ENCODE peak calls at places on chromosomes 7 and 10, in five cellular contexts. B is NB4, Z is cardiac muscle cell, C is AG09319, H is body of pancreas. Q is an unnamed sample.

GRCh38 chr7:9029671-9030070 is 596.3 kb downstream of the NXPH1 start:
- DNase-seq in B (no peak), Z (no peak), C (no peak), H (no peak), Q (no peak)

GRCh38 chr10:48464871-48465736 is 139.8 kb downstream of the ARHGAP22 start:
- DNase-seq in B (no peak), Z (no peak), C (no peak), H (no peak), Q (no peak)

GRCh38 chr7:143503261-143503660 is 25.6 kb downstream of the TAS2R41 start:
- DNase-seq in B (no peak), Z (no peak), C (no peak), H (no peak), Q (no peak)

GRCh38 chr7:22443370-22444180 is 56.4 kb downstream of the STEAP1B start:
- DNase-seq in B (no peak), Z (no peak), C (no peak), H (no peak), Q (no peak)

GRCh38 chr7:155136619-155137243 is 66.6 kb downstream of the HTR5A start:
- DNase-seq in B (no peak), Z (no peak), C (no peak), H (no peak), Q (no peak)

GRCh38 chr7:158054611-158055010 is 533.0 kb downstream of the PTPRN2 start:
- DNase-seq in B (no peak), Z (no peak), C (no peak), H (no peak), Q (no peak)

GRCh38 chr7:108570146-108570755 is 577 bp downstream of the DNAJB9 start:
- DNase-seq in B (peak; percentile 82), Z (peak; percentile 57), C (no peak), H (peak; percentile 67), Q (peak; percentile 34)

GRCh38 chr10:74189999-74190421 is 39.0 kb downstream of the ADK start:
- DNase-seq in B (peak; percentile 88), Z (no peak), C (peak; percentile 89), H (no peak), Q (no peak)

GRCh38 chr10:98425511-98426352 is 10.8 kb upstream of the PYROXD2 start:
- DNase-seq in B (peak; percentile 72), Z (peak; percentile 69), C (no peak), H (peak; percentile 52), Q (peak; percentile 67)

GRCh38 chr10:97798958-97799565 is 27.3 kb upstream of the SFRP5 start:
- DNase-seq in B (no peak), Z (no peak), C (no peak), H (no peak), Q (no peak)

GRCh38 chr7:3020416-3020815 is 23.3 kb downstream of the CARD11 start:
- DNase-seq in B (no peak), Z (no peak), C (no peak), H (no peak), Q (no peak)

GRCh38 chr10:121732676-121733445 is 134.6 kb upstream of the FGFR2 start:
- DNase-seq in B (no peak), Z (no peak), C (no peak), H (no peak), Q (no peak)

GRCh38 chr10:24665001-24665400 is 58.7 kb downstream of the ARHGAP21 start:
- DNase-seq in B (no peak), Z (no peak), C (no peak), H (no peak), Q (no peak)

GRCh38 chr10:67697646-67698245 is 1.8 kb upstream of the CTNNA3 start:
- DNase-seq in B (peak; percentile 54), Z (peak; percentile 66), C (peak; percentile 7), H (no peak), Q (peak; percentile 4)

GRCh38 chr7:84790873-84791272 is 396.0 kb downstream of the SEMA3D start:
- DNase-seq in B (peak; percentile 8), Z (no peak), C (peak; percentile 53), H (no peak), Q (no peak)

GRCh38 chr10:89122431-89123066 is 84.6 kb downstream of the CH25H start:
- DNase-seq in B (peak; percentile 36), Z (no peak), C (no peak), H (no peak), Q (no peak)

GRCh38 chr10:24596531-24596930 is 127.2 kb downstream of the ARHGAP21 start:
- DNase-seq in B (no peak), Z (no peak), C (no peak), H (no peak), Q (no peak)

GRCh38 chr10:112875474-112876267 is 74.4 kb upstream of the TCF7L2 start:
- DNase-seq in B (peak; percentile 40), Z (no peak), C (peak; percentile 36), H (no peak), Q (no peak)

GRCh38 chr10:118958559-118958958 is 71.0 kb upstream of the NANOS1 start:
- DNase-seq in B (no peak), Z (no peak), C (no peak), H (no peak), Q (no peak)

GRCh38 chr7:98230746-98231471 is 19.7 kb downstream of the BHLHA15 start:
- DNase-seq in B (no peak), Z (no peak), C (no peak), H (peak; percentile 15), Q (no peak)

GRCh38 chr10:112202561-112203241 is 19.1 kb upstream of the GPAM start:
- DNase-seq in B (no peak), Z (no peak), C (no peak), H (no peak), Q (no peak)

GRCh38 chr7:39433550-39433949 is 132.7 kb upstream of the YAE1 start:
- DNase-seq in B (peak; percentile 22), Z (no peak), C (no peak), H (no peak), Q (no peak)

GRCh38 chr7:8037151-8037550 is 68.6 kb downstream of the GLCCI1 start:
- DNase-seq in B (no peak), Z (no peak), C (no peak), H (no peak), Q (no peak)

GRCh38 chr7:3000566-3000965 is 43.1 kb downstream of the CARD11 start:
- DNase-seq in B (no peak), Z (no peak), C (no peak), H (no peak), Q (no peak)

GRCh38 chr7:158117341-158118222 is 470.0 kb downstream of the PTPRN2 start:
- DNase-seq in B (no peak), Z (no peak), C (no peak), H (no peak), Q (no peak)

GRCh38 chr7:34748244-34749039 is 90.4 kb downstream of the NPSR1 start:
- DNase-seq in B (no peak), Z (no peak), C (peak; percentile 2), H (peak; percentile 92), Q (no peak)

GRCh38 chr7:18165176-18165575 is 137.5 kb upstream of the PRPS1L1 start:
- DNase-seq in B (no peak), Z (no peak), C (no peak), H (no peak), Q (no peak)
- TF ChIP-seq CTCF in B (no peak), Z (no peak), C (no peak), H (no peak), Q (no peak)

DNA sequence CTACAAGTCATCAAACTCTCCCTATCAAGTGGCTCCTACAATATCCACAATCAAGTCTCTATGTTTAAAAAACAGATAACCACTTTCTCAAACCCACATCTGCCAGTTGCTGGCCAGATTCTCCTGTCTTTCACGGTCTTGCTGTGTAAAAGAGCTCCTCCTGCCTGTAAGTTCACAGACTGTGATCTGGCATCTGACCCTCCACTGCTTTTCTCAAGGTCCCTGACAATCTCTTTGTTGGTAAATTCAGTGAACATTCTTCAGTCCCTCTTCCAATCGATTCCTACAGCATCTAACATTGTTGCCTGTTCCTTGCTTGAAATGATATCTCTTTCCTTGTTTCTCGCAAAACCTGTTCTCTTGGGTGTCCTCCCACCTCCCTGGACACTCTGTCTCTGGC is 18.5 kb upstream of the LMOD2 start:
- DNase-seq in B (no peak), Z (peak; percentile 42), C (no peak), H (no peak), Q (no peak)
- TF ChIP-seq CTCF in B (no peak), Z (peak; percentile 7), C (no peak), H (no peak), Q (no peak)

DNA sequence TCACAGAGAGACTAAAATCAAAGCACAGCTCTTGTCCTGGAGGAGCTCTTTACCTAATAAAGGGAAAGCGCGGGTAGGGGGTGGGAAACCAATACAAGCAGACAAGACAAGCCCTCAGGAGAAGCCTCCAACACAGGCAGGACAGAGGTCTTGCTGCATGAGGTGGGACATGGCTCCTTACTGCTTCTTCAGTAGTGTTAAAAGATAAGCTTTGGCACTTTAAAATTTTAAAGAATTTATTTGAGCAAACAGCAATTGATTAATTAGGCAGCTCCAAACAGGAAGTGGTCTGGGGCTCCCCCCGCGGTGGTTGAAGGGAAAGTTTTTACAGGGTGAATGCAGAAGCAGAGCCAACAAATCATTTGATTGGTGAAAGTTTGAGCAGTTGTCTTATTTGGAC is 50.3 kb upstream of the MACC1 start:
- DNase-seq in B (peak; percentile 53), Z (no peak), C (no peak), H (no peak), Q (no peak)
- TF ChIP-seq CTCF in B (peak; percentile 15), Z (no peak), C (no peak), H (no peak), Q (no peak)

GRCh38 chr10:93097386-93097785 is 23.7 kb downstream of the CYP26A1 start:
- DNase-seq in B (no peak), Z (no peak), C (no peak), H (no peak), Q (no peak)

GRCh38 chr10:93098816-93099215 is 25.1 kb downstream of the CYP26A1 start:
- DNase-seq in B (no peak), Z (no peak), C (no peak), H (no peak), Q (no peak)

GRCh38 chr10:93091960-93092359 is 18.3 kb downstream of the CYP26A1 start:
- DNase-seq in B (no peak), Z (no peak), C (no peak), H (no peak), Q (no peak)

GRCh38 chr10:93096901-93097300 is 23.2 kb downstream of the CYP26A1 start:
- DNase-seq in B (no peak), Z (no peak), C (no peak), H (no peak), Q (no peak)

DNA sequence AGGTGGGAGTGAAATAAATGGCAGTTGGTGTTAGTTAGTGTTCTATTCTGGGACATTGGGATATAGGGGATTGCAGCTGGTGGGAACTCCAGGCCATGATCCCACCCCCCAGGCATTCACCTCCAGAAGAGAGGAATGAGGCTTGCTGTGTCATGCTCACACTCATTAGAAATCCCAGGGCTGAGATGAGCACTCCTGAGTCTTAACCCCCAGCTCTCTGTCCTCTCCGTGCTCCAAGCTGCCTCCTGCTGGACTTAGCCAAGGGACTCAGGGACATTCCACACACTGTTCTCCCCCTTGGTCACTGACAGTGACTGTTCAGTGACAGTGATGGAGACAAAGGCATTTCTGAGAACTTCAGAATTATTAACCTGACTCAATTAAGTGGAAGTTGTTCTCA is 21.5 kb downstream of the CYP26A1 start:
- DNase-seq in B (no peak), Z (no peak), C (no peak), H (no peak), Q (no peak)
- TF ChIP-seq CTCF in B (no peak), Z (no peak), C (no peak), H (no peak), Q (no peak)

Q was measured in endothelial cell.